ENCODE peak calls at places on chromosomes 7 and 10, in seven cellular contexts. V is fibroblast of mammary gland, I is astrocyte of the cerebellum, Z is left ventricle myocardium inferior, B is mammary epithelial cell, J is transverse colon, O is neural crest cell. U is an unnamed sample.
A peak's percentile ranks its signal among the peaks of the same experiment; 100 is the strongest.

GRCh38 chr7:32680259-32681173 is 185.2 kb downstream of the AVL9 start:
- DNase-seq in V (peak; percentile 86), I (peak; percentile 95), Z (no peak), B (peak; percentile 89), J (peak; percentile 38), O (no peak), U (no peak)

GRCh38 chr10:114335614-114336013 is 68.7 kb downstream of the AFAP1L2 start:
- DNase-seq in V (no peak), I (no peak), Z (no peak), B (no peak), J (no peak), O (no peak), U (no peak)

GRCh38 chr7:149547126-149547525 is 49.5 kb upstream of the ZNF746 start:
- DNase-seq in V (no peak), I (no peak), Z (no peak), B (no peak), J (no peak), O (no peak), U (no peak)

GRCh38 chr7:123901111-123901510 is 23.9 kb upstream of the SPAM1 start:
- DNase-seq in V (no peak), I (no peak), Z (no peak), B (no peak), J (no peak), O (no peak), U (no peak)

GRCh38 chr10:101775273-101776131 is at the start of gene FGF8:
- DNase-seq in V (no peak), I (no peak), Z (no peak), B (no peak), J (no peak), O (no peak), U (peak; percentile 58)

GRCh38 chr7:151060416-151061234 is 1.2 kb downstream of the SLC4A2 start:
- DNase-seq in V (peak; percentile 36), I (no peak), Z (no peak), B (peak; percentile 35), J (peak; percentile 58), O (no peak), U (no peak)

GRCh38 chr7:98902523-98902922 is 24.2 kb downstream of the TRRAP start:
- DNase-seq in V (peak; percentile 13), I (no peak), Z (no peak), B (no peak), J (no peak), O (no peak), U (no peak)

GRCh38 chr10:55497893-55498499 is 697.0 kb upstream of the PCDH15 start:
- DNase-seq in V (no peak), I (no peak), Z (no peak), B (no peak), J (no peak), O (no peak), U (no peak)

GRCh38 chr7:76428149-76428823 is 3.5 kb downstream of the ZP3 start:
- DNase-seq in V (no peak), I (no peak), Z (no peak), B (peak; percentile 39), J (no peak), O (no peak), U (no peak)

GRCh38 chr10:1382711-1383110 is 326.5 kb downstream of the WDR37 start:
- DNase-seq in V (no peak), I (no peak), Z (no peak), B (no peak), J (no peak), O (no peak), U (no peak)

GRCh38 chr7:117399820-117400422 is 27.4 kb downstream of the ASZ1 start:
- DNase-seq in V (no peak), I (no peak), Z (no peak), B (no peak), J (no peak), O (no peak), U (no peak)

GRCh38 chr7:23468721-23469149 is 1.6 kb downstream of the IGF2BP3 start:
- DNase-seq in V (no peak), I (no peak), Z (no peak), B (no peak), J (peak; percentile 8), O (peak; percentile 13), U (peak; percentile 43)

GRCh38 chr7:48035967-48036478 is 680 bp downstream of the C7orf57 start:
- DNase-seq in V (peak; percentile 28), I (no peak), Z (peak; percentile 31), B (peak; percentile 17), J (peak; percentile 23), O (no peak), U (peak; percentile 58)

GRCh38 chr10:60032723-60033122 is 126.4 kb upstream of the CCDC6 start:
- DNase-seq in V (peak; percentile 80), I (peak; percentile 24), Z (no peak), B (peak; percentile 59), J (peak; percentile 60), O (no peak), U (no peak)

GRCh38 chr7:131327049-131327625 is 539 bp upstream of the MKLN1 start:
- DNase-seq in V (peak; percentile 80), I (peak; percentile 22), Z (no peak), B (peak; percentile 63), J (peak; percentile 50), O (no peak), U (no peak)

GRCh38 chr7:100048680-100049079 is 894 bp upstream of the ZSCAN21 start:
- DNase-seq in V (no peak), I (no peak), Z (no peak), B (no peak), J (peak; percentile 22), O (no peak), U (no peak)

GRCh38 chr10:132294196-132294520 is 13.6 kb downstream of the STK32C start:
- DNase-seq in V (no peak), I (no peak), Z (peak; percentile 7), B (no peak), J (no peak), O (no peak), U (no peak)

GRCh38 chr10:106740-107139 is 28.5 kb upstream of the ZMYND11 start:
- DNase-seq in V (no peak), I (no peak), Z (no peak), B (no peak), J (no peak), O (no peak), U (no peak)

GRCh38 chr7:82444220-82445049 is 858 bp upstream of the CACNA2D1 start:
- DNase-seq in V (no peak), I (no peak), Z (no peak), B (peak; percentile 40), J (no peak), O (peak; percentile 2), U (peak; percentile 25)

GRCh38 chr7:119545118-119545517 is 727.9 kb upstream of the KCND2 start:
- DNase-seq in V (peak; percentile 30), I (peak; percentile 39), Z (no peak), B (peak; percentile 74), J (no peak), O (no peak), U (no peak)

GRCh38 chr7:89623018-89623672 is 531.1 kb upstream of the STEAP1 start:
- DNase-seq in V (peak; percentile 48), I (peak; percentile 33), Z (no peak), B (peak; percentile 35), J (no peak), O (no peak), U (peak; percentile 20)

GRCh38 chr10:58177362-58177947 is 90.2 kb downstream of the IPMK start:
- DNase-seq in V (peak; percentile 52), I (no peak), Z (no peak), B (no peak), J (no peak), O (no peak), U (no peak)

GRCh38 chr7:3538051-3538450 is 237.0 kb downstream of the SDK1 start:
- DNase-seq in V (no peak), I (no peak), Z (no peak), B (no peak), J (no peak), O (no peak), U (no peak)
- TF ChIP-seq CTCF in V (no peak), I (no peak), Z (no peak), B (no peak), J (no peak), O (no peak), U (no peak)

GRCh38 chr10:50577681-50578350 is 45.9 kb downstream of the SGMS1 start:
- DNase-seq in V (peak; percentile 38), I (no peak), Z (no peak), B (no peak), J (peak; percentile 26), O (no peak), U (no peak)
- TF ChIP-seq CTCF in V (no peak), I (no peak), Z (no peak), B (no peak), J (no peak), O (no peak), U (no peak)

DNA sequence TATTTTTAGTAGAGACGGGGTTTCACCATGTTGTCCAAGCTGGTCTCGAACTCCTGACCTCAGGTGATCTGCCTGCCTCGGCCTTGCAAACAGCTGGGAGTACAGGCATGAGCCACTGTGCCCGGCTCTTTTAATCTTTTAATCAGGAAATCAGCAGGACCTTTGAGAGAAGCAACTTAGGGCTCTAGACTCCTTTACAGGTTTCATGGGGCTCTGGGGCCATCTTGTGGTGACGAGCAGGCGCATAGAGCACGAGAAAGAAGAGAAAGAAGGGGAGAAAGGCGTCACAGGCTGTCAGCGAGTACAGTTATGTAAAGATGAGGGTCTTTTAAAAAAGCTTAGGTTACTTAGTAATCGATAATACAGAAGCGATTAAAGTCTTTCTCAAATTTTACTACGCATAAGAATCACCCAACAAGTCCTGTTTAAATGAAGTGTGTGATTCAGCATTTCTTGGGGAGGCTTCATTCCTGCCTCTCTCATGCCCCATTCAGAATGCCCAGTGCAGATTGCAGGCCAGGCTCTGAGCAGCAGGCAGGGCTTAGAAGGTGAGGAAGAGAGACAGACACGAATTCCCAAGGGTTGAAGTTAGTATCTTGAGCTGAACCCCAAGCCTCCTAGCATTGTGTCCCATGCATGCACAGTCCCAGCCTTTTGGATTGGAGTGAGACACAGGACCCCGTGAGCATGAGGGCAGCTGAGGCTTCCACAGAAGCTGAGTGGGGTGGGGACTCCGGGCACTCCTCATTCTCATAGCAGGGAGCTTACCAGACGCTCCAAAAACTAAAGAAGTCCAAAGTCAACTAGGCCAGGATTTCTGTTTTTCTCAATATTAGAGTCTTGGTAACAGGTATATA is 23.6 kb upstream of the PFKP start:
- DNase-seq in V (peak; percentile 75), I (peak; percentile 64), Z (peak; percentile 52), B (peak; percentile 56), J (peak; percentile 72), O (peak; percentile 57), U (peak; percentile 72)
- TF ChIP-seq CTCF in V (peak; percentile 88), I (peak; percentile 89), Z (peak; percentile 75), B (peak; percentile 80), J (peak; percentile 65), O (peak; percentile 80), U (peak; percentile 72)

DNA sequence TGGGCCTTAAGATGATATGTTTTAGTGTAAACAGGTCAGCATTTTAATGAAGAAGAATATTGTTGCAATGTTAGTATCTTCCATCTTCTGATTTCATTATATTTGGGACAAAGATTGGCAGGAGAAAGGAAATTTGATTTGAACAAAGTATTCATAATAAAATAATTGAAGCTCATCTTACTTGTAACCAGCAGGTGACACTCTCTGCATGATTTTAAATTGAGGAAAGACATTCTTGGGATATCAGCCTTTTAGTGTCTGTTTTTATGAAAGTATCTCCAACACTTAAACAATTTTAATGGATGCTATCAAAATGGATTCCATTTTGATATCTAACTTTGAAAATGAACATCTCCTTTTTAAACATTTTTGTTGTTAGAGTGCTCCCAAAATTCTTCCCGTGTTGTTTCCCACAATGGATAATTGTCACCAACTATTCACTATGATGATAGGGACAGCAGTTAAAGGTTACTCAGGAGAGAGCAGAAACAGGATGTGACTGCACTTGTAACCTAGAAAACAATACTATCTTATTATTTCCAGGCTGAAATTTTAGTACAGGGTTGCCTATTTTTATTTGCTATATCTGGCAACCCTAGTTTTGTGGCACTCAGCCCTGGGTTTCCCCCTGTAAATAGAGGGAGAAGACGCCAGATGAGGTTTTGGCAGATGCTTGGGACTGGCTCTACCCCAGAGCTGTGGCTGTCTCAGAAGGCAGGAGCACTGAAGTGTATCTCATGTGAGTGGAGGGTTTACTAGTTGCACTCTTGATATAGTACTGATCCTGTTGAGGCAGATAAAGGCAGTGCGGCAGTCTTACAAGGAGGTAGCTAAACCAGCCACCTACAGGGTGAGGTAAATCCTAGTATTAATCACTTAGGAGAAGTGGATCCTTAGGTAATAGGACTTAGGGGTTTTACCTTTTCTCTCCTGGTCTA is 31.0 kb upstream of the ABCB4 start:
- DNase-seq in V (peak; percentile 34), I (peak; percentile 27), Z (no peak), B (peak; percentile 5), J (no peak), O (no peak), U (no peak)
- TF ChIP-seq CTCF in V (peak; percentile 30), I (peak; percentile 15), Z (peak; percentile 55), B (peak; percentile 54), J (peak; percentile 44), O (peak; percentile 64), U (no peak)